ENCODE peak calls at places on chromosomes 2 and 18, in seven cellular contexts. X is GM13977, T is ovary, G is HCT116, B is fibroblast of mammary gland, I is mesothelial cell of epicardium, A is lower leg skin. S is an unnamed sample.

GRCh38 chr18:30991397-30991796 is 51.1 kb downstream of the DSC3 start:
- DNase-seq in X (peak), T (no peak), G (no peak), B (no peak), I (no peak), A (no peak), S (no peak)

GRCh38 chr2:238061310-238062202 is 755 bp downstream of the SCLY start:
- DNase-seq in X (peak), T (peak), G (no peak), B (peak), I (no peak), A (no peak), S (no peak)

GRCh38 chr2:24543252-24543651 is 52.2 kb downstream of the NCOA1 start:
- DNase-seq in X (no peak), T (no peak), G (no peak), B (peak), I (no peak), A (no peak), S (no peak)

GRCh38 chr2:28972778-28973335 is 8.2 kb upstream of the TOGARAM2 start:
- DNase-seq in X (no peak), T (no peak), G (no peak), B (no peak), I (no peak), A (no peak), S (no peak)

GRCh38 chr2:190717764-190718651 is 69.1 kb downstream of the NAB1 start:
- DNase-seq in X (no peak), T (no peak), G (no peak), B (no peak), I (no peak), A (no peak), S (no peak)

GRCh38 chr2:17610521-17610920 is 70.0 kb downstream of the VSNL1 start:
- DNase-seq in X (no peak), T (no peak), G (no peak), B (peak), I (no peak), A (no peak), S (no peak)

GRCh38 chr2:127157651-127158460 is 50.9 kb upstream of the BIN1 start:
- DNase-seq in X (no peak), T (no peak), G (no peak), B (no peak), I (peak), A (peak), S (no peak)

GRCh38 chr2:28633739-28634138 is 117.9 kb upstream of the PPP1CB start:
- DNase-seq in X (no peak), T (peak), G (no peak), B (peak), I (no peak), A (no peak), S (no peak)

GRCh38 chr2:46497726-46498125 is 18.4 kb downstream of the TMEM247 start:
- DNase-seq in X (no peak), T (no peak), G (no peak), B (no peak), I (peak), A (no peak), S (no peak)

GRCh38 chr2:120994301-120994700 is 258.6 kb downstream of the GLI2 start:
- DNase-seq in X (no peak), T (no peak), G (no peak), B (no peak), I (peak), A (no peak), S (no peak)

GRCh38 chr2:96934096-96934495 is 52.3 kb downstream of the FAM178B start:
- DNase-seq in X (no peak), T (no peak), G (no peak), B (no peak), I (no peak), A (no peak), S (peak)

GRCh38 chr2:157592983-157593382 is 35.7 kb downstream of the ACVR1C start:
- DNase-seq in X (no peak), T (no peak), G (no peak), B (peak), I (no peak), A (no peak), S (no peak)

GRCh38 chr18:63617049-63617995 is 26.7 kb downstream of the SERPINB4 start:
- DNase-seq in X (peak), T (no peak), G (no peak), B (no peak), I (no peak), A (no peak), S (no peak)

GRCh38 chr2:8627019-8627691 is 54.7 kb upstream of the ID2 start:
- DNase-seq in X (no peak), T (no peak), G (no peak), B (no peak), I (no peak), A (no peak), S (no peak)

GRCh38 chr2:164371916-164372315 is 249.4 kb downstream of the GRB14 start:
- DNase-seq in X (no peak), T (no peak), G (no peak), B (no peak), I (no peak), A (no peak), S (no peak)

GRCh38 chr18:63795611-63796010 is 20.4 kb downstream of the SERPINB7 start:
- DNase-seq in X (no peak), T (no peak), G (no peak), B (no peak), I (no peak), A (no peak), S (no peak)

GRCh38 chr2:39127973-39128372 is 7.1 kb upstream of the SOS1 start:
- DNase-seq in X (peak), T (no peak), G (no peak), B (peak), I (no peak), A (no peak), S (no peak)

GRCh38 chr2:191315365-191315752 is 70.2 kb downstream of the MYO1B start:
- DNase-seq in X (no peak), T (no peak), G (no peak), B (no peak), I (no peak), A (no peak), S (no peak)

GRCh38 chr2:144748443-144748842 is 228.5 kb upstream of the ZEB2 start:
- DNase-seq in X (no peak), T (no peak), G (no peak), B (no peak), I (no peak), A (no peak), S (no peak)

GRCh38 chr2:202032841-202033316 is 776 bp upstream of the FZD7 start:
- DNase-seq in X (peak), T (peak), G (peak), B (peak), I (peak), A (peak), S (peak)

GRCh38 chr2:28408764-28409599 is 16.3 kb downstream of the FOSL2 start:
- DNase-seq in X (peak), T (no peak), G (peak), B (no peak), I (no peak), A (no peak), S (peak)

GRCh38 chr2:147451131-147451530 is 393.7 kb upstream of the ACVR2A start:
- DNase-seq in X (no peak), T (no peak), G (no peak), B (no peak), I (no peak), A (no peak), S (no peak)

GRCh38 chr2:33441235-33441810 is 35.1 kb upstream of the RASGRP3 start:
- DNase-seq in X (peak), T (peak), G (peak), B (peak), I (no peak), A (peak), S (no peak)

GRCh38 chr2:122980672-122981071 is 1044.4 kb upstream of the CNTNAP5 start:
- DNase-seq in X (no peak), T (no peak), G (no peak), B (peak), I (no peak), A (no peak), S (no peak)

GRCh38 chr18:51622676-51623075 is 425.2 kb upstream of the MEX3C start:
- DNase-seq in X (no peak), T (no peak), G (no peak), B (no peak), I (no peak), A (no peak), S (no peak)

GRCh38 chr2:200479617-200480292 is 30.1 kb downstream of the KCTD18 start:
- DNase-seq in X (no peak), T (no peak), G (no peak), B (peak), I (no peak), A (no peak), S (no peak)

GRCh38 chr2:84817239-84817655 is 63.6 kb downstream of the TRABD2A start:
- DNase-seq in X (peak), T (no peak), G (no peak), B (no peak), I (no peak), A (no peak), S (no peak)

GRCh38 chr2:233756429-233757081 is 3.5 kb upstream of the UGT1A1 start:
- DNase-seq in X (no peak), T (no peak), G (no peak), B (no peak), I (no peak), A (no peak), S (no peak)

GRCh38 chr2:235116885-235117492 is 165.2 kb downstream of the SH3BP4 start:
- DNase-seq in X (peak), T (no peak), G (peak), B (peak), I (no peak), A (no peak), S (no peak)

GRCh38 chr2:172000696-172001361 is 1.1 kb downstream of the METAP1D start:
- DNase-seq in X (no peak), T (no peak), G (no peak), B (peak), I (no peak), A (no peak), S (no peak)

GRCh38 chr2:239533917-239534316 is 133.1 kb upstream of the HDAC4 start:
- DNase-seq in X (no peak), T (peak), G (no peak), B (no peak), I (no peak), A (peak), S (peak)

GRCh38 chr18:67483237-67483636 is 33.3 kb downstream of the DSEL start:
- DNase-seq in X (no peak), T (no peak), G (no peak), B (no peak), I (no peak), A (no peak), S (no peak)

GRCh38 chr2:200455958-200456421 is 53.9 kb downstream of the KCTD18 start:
- DNase-seq in X (no peak), T (no peak), G (no peak), B (no peak), I (no peak), A (no peak), S (no peak)

GRCh38 chr2:121897335-121897970 is 142.0 kb downstream of the TSN start:
- DNase-seq in X (peak), T (no peak), G (peak), B (peak), I (no peak), A (no peak), S (no peak)

GRCh38 chr2:42510930-42511271 is 17.1 kb upstream of the KCNG3 start:
- DNase-seq in X (no peak), T (no peak), G (no peak), B (no peak), I (no peak), A (no peak), S (no peak)

GRCh38 chr18:49206717-49207116 is 253.7 kb downstream of the DYM start:
- DNase-seq in X (no peak), T (no peak), G (no peak), B (no peak), I (no peak), A (no peak), S (no peak)
- TF ChIP-seq CTCF in X (no peak), T (no peak), G (peak), B (no peak), I (no peak), A (no peak), S (no peak)

DNA sequence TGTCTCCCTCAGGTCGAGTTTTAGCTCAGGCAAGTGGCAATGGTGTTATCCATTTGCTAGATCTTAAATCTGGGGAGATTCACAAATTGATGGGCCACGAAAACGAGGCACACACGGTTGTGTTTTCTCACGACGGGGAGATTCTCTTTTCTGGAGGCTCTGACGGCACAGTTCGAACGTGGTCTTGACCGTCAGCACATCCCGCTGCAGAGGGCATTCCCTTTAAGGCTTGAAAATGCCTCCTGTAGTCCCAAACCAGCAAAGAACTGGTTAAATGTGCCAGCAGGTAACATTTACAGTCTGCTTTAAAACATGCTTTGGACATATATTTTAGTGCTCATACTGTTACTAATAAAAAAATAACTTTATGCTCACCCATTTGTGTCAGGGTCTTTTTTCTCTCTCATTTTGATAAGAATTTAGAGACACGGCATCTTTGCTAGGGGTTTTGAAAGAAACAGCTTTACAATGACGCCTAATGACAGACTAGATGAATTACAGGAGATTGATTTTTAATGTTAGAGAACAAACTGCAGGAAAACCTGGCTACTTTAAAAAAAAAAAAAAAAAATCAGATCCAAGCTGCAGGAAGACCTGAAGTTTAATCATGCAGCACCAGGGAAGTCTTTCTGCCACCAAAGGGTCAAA is 602 bp upstream of the VWC2L start:
- DNase-seq in X (no peak), T (no peak), G (no peak), B (no peak), I (no peak), A (no peak), S (no peak)
- TF ChIP-seq CTCF in X (no peak), T (no peak), G (no peak), B (no peak), I (no peak), A (no peak), S (no peak)

GRCh38 chr18:75365837-75366236 is 61.7 kb downstream of the SMIM21 start:
- DNase-seq in X (no peak), T (no peak), G (no peak), B (no peak), I (no peak), A (no peak), S (no peak)
- TF ChIP-seq CTCF in X (peak), T (no peak), G (no peak), B (no peak), I (no peak), A (no peak), S (peak)

GRCh38 chr2:168705534-168706470 is 96.6 kb upstream of the NOSTRIN start:
- DNase-seq in X (no peak), T (no peak), G (no peak), B (peak), I (no peak), A (no peak), S (no peak)
- TF ChIP-seq CTCF in X (peak), T (no peak), G (peak), B (peak), I (no peak), A (no peak), S (peak)

GRCh38 chr18:40293311-40293710 is 1661.7 kb upstream of the PIK3C3 start:
- DNase-seq in X (no peak), T (no peak), G (no peak), B (peak), I (no peak), A (no peak), S (no peak)
- TF ChIP-seq CTCF in X (no peak), T (no peak), G (no peak), B (peak), I (no peak), A (no peak), S (no peak)

GRCh38 chr2:241865957-241866858 is 3.3 kb upstream of the RTP5 start:
- DNase-seq in X (no peak), T (no peak), G (no peak), B (no peak), I (no peak), A (no peak), S (no peak)
- TF ChIP-seq CTCF in X (no peak), T (no peak), G (no peak), B (no peak), I (no peak), A (no peak), S (no peak)

DNA sequence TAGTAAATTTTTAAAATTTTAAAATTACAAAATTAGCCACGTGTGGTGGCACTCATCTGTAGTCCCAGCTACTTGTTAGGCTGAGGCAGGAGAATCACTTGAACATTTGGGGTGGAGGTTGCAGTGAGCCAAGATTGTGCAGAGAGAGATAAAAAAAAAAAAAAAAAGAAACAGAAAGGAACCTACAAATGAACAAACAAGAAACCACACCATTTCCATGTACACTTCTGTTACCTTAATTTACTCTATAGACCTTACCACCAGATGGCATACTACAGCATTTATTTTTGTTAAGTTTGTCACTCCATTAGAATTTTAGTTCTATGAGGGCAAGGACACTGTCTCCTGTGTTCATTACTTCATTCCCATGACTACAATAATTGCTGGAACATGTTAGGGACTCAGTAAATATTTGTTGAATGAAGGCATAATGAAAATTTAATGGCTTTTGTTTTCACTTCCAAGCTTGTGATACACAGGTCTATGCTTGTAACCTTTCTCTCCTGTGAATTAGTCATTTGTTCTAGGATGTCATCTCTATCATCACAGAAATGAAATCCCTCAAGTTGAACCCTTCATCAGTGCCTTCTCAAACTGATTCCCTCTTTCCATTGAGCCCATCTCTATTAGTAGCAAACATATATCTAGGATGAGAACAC is 76.0 kb downstream of the ARHGAP15 start:
- DNase-seq in X (no peak), T (no peak), G (peak), B (peak), I (no peak), A (no peak), S (no peak)
- TF ChIP-seq CTCF in X (peak), T (no peak), G (peak), B (peak), I (no peak), A (no peak), S (peak)

S was measured in CD14-positive monocyte.